ENCODE peak calls at places on chromosome 21, in six cellular contexts. One of them, this sample, is unnamed.

GRCh38 chr21:35509004-35509704 is 460.1 kb upstream of the RUNX1 start:
- DNase-seq in HEK293T: no peak
- DNase-seq in fibroblast of villous mesenchyme: no peak
- DNase-seq in activated CD4-positive, CD25-positive, alpha-beta regulatory T cell treated with anti-CD3 and anti-CD28 coated beads, Interleukin-2, amount 50 U/mL, for 72 hours: no peak
- DNase-seq in psoas muscle: no peak
- DNase-seq in RWPE1: no peak
- DNase-seq in this sample: no peak

GRCh38 chr21:32955307-32955937 is 70.3 kb upstream of the OLIG2 start:
- DNase-seq in HEK293T: no peak
- DNase-seq in fibroblast of villous mesenchyme: no peak
- DNase-seq in activated CD4-positive, CD25-positive, alpha-beta regulatory T cell treated with anti-CD3 and anti-CD28 coated beads, Interleukin-2, amount 50 U/mL, for 72 hours: no peak
- DNase-seq in psoas muscle: no peak
- DNase-seq in RWPE1: no peak
- DNase-seq in this sample: no peak

GRCh38 chr21:45768011-45768740 is 124.7 kb downstream of the PCBP3 start:
- DNase-seq in HEK293T: no peak
- DNase-seq in fibroblast of villous mesenchyme: peak; percentile 23
- DNase-seq in activated CD4-positive, CD25-positive, alpha-beta regulatory T cell treated with anti-CD3 and anti-CD28 coated beads, Interleukin-2, amount 50 U/mL, for 72 hours: no peak
- DNase-seq in psoas muscle: no peak
- DNase-seq in RWPE1: no peak
- DNase-seq in this sample: no peak

GRCh38 chr21:39705849-39706248 is 39.1 kb upstream of the IGSF5 start:
- DNase-seq in HEK293T: no peak
- DNase-seq in fibroblast of villous mesenchyme: peak; percentile 7
- DNase-seq in activated CD4-positive, CD25-positive, alpha-beta regulatory T cell treated with anti-CD3 and anti-CD28 coated beads, Interleukin-2, amount 50 U/mL, for 72 hours: no peak
- DNase-seq in psoas muscle: no peak
- DNase-seq in RWPE1: no peak
- DNase-seq in this sample: no peak

GRCh38 chr21:43892984-43893535 is 28.0 kb downstream of the AGPAT3 start:
- DNase-seq in HEK293T: no peak
- DNase-seq in fibroblast of villous mesenchyme: no peak
- DNase-seq in activated CD4-positive, CD25-positive, alpha-beta regulatory T cell treated with anti-CD3 and anti-CD28 coated beads, Interleukin-2, amount 50 U/mL, for 72 hours: no peak
- DNase-seq in psoas muscle: no peak
- DNase-seq in RWPE1: no peak
- DNase-seq in this sample: no peak

GRCh38 chr21:16082038-16082816 is 352.4 kb downstream of the USP25 start:
- DNase-seq in HEK293T: no peak
- DNase-seq in fibroblast of villous mesenchyme: peak; percentile 42
- DNase-seq in activated CD4-positive, CD25-positive, alpha-beta regulatory T cell treated with anti-CD3 and anti-CD28 coated beads, Interleukin-2, amount 50 U/mL, for 72 hours: no peak
- DNase-seq in psoas muscle: no peak
- DNase-seq in RWPE1: no peak
- DNase-seq in this sample: no peak

GRCh38 chr21:44630440-44630839 is 3.5 kb downstream of the KRTAP10-9 start:
- DNase-seq in HEK293T: no peak
- DNase-seq in fibroblast of villous mesenchyme: no peak
- DNase-seq in activated CD4-positive, CD25-positive, alpha-beta regulatory T cell treated with anti-CD3 and anti-CD28 coated beads, Interleukin-2, amount 50 U/mL, for 72 hours: no peak
- DNase-seq in psoas muscle: no peak
- DNase-seq in RWPE1: no peak
- DNase-seq in this sample: no peak

GRCh38 chr21:42061195-42061865 is 9.8 kb upstream of the UMODL1 start:
- DNase-seq in HEK293T: no peak
- DNase-seq in fibroblast of villous mesenchyme: no peak
- DNase-seq in activated CD4-positive, CD25-positive, alpha-beta regulatory T cell treated with anti-CD3 and anti-CD28 coated beads, Interleukin-2, amount 50 U/mL, for 72 hours: peak; percentile 57
- DNase-seq in psoas muscle: no peak
- DNase-seq in RWPE1: no peak
- DNase-seq in this sample: no peak

GRCh38 chr21:29148535-29148934 is 18.1 kb downstream of the MAP3K7CL start:
- DNase-seq in HEK293T: no peak
- DNase-seq in fibroblast of villous mesenchyme: no peak
- DNase-seq in activated CD4-positive, CD25-positive, alpha-beta regulatory T cell treated with anti-CD3 and anti-CD28 coated beads, Interleukin-2, amount 50 U/mL, for 72 hours: no peak
- DNase-seq in psoas muscle: no peak
- DNase-seq in RWPE1: no peak
- DNase-seq in this sample: no peak

GRCh38 chr21:33268392-33268735 is 2.2 kb downstream of the IL10RB start:
- DNase-seq in HEK293T: no peak
- DNase-seq in fibroblast of villous mesenchyme: no peak
- DNase-seq in activated CD4-positive, CD25-positive, alpha-beta regulatory T cell treated with anti-CD3 and anti-CD28 coated beads, Interleukin-2, amount 50 U/mL, for 72 hours: no peak
- DNase-seq in psoas muscle: no peak
- DNase-seq in RWPE1: no peak
- DNase-seq in this sample: no peak

GRCh38 chr21:41725421-41726021 is 41.3 kb downstream of the RIPK4 start:
- DNase-seq in HEK293T: no peak
- DNase-seq in fibroblast of villous mesenchyme: no peak
- DNase-seq in activated CD4-positive, CD25-positive, alpha-beta regulatory T cell treated with anti-CD3 and anti-CD28 coated beads, Interleukin-2, amount 50 U/mL, for 72 hours: no peak
- DNase-seq in psoas muscle: no peak
- DNase-seq in RWPE1: no peak
- DNase-seq in this sample: no peak

GRCh38 chr21:39587376-39587775 is 25.4 kb upstream of the B3GALT5 start:
- DNase-seq in HEK293T: no peak
- DNase-seq in fibroblast of villous mesenchyme: no peak
- DNase-seq in activated CD4-positive, CD25-positive, alpha-beta regulatory T cell treated with anti-CD3 and anti-CD28 coated beads, Interleukin-2, amount 50 U/mL, for 72 hours: no peak
- DNase-seq in psoas muscle: no peak
- DNase-seq in RWPE1: no peak
- DNase-seq in this sample: no peak

GRCh38 chr21:25424674-25425073 is 182.6 kb downstream of the MRPL39 start:
- DNase-seq in HEK293T: no peak
- DNase-seq in fibroblast of villous mesenchyme: no peak
- DNase-seq in activated CD4-positive, CD25-positive, alpha-beta regulatory T cell treated with anti-CD3 and anti-CD28 coated beads, Interleukin-2, amount 50 U/mL, for 72 hours: no peak
- DNase-seq in psoas muscle: no peak
- DNase-seq in RWPE1: no peak
- DNase-seq in this sample: no peak

GRCh38 chr21:25903599-25903998 is 168.8 kb downstream of the GABPA start:
- DNase-seq in HEK293T: no peak
- DNase-seq in fibroblast of villous mesenchyme: no peak
- DNase-seq in activated CD4-positive, CD25-positive, alpha-beta regulatory T cell treated with anti-CD3 and anti-CD28 coated beads, Interleukin-2, amount 50 U/mL, for 72 hours: no peak
- DNase-seq in psoas muscle: no peak
- DNase-seq in RWPE1: no peak
- DNase-seq in this sample: no peak

GRCh38 chr21:45580181-45580575 is 37.9 kb upstream of the SLC19A1 start:
- DNase-seq in HEK293T: no peak
- DNase-seq in fibroblast of villous mesenchyme: no peak
- DNase-seq in activated CD4-positive, CD25-positive, alpha-beta regulatory T cell treated with anti-CD3 and anti-CD28 coated beads, Interleukin-2, amount 50 U/mL, for 72 hours: no peak
- DNase-seq in psoas muscle: no peak
- DNase-seq in RWPE1: no peak
- DNase-seq in this sample: no peak

GRCh38 chr21:28294046-28294445 is 698.6 kb downstream of the LTN1 start:
- DNase-seq in HEK293T: no peak
- DNase-seq in fibroblast of villous mesenchyme: peak; percentile 88
- DNase-seq in activated CD4-positive, CD25-positive, alpha-beta regulatory T cell treated with anti-CD3 and anti-CD28 coated beads, Interleukin-2, amount 50 U/mL, for 72 hours: no peak
- DNase-seq in psoas muscle: no peak
- DNase-seq in RWPE1: peak; percentile 2
- DNase-seq in this sample: no peak

GRCh38 chr21:34834307-34834706 is 165.5 kb downstream of the CLIC6 start:
- DNase-seq in HEK293T: no peak
- DNase-seq in fibroblast of villous mesenchyme: no peak
- DNase-seq in activated CD4-positive, CD25-positive, alpha-beta regulatory T cell treated with anti-CD3 and anti-CD28 coated beads, Interleukin-2, amount 50 U/mL, for 72 hours: no peak
- DNase-seq in psoas muscle: no peak
- DNase-seq in RWPE1: no peak
- DNase-seq in this sample: no peak

GRCh38 chr21:33839167-33839716 is 76.4 kb downstream of the ATP5PO start:
- DNase-seq in HEK293T: no peak
- DNase-seq in fibroblast of villous mesenchyme: no peak
- DNase-seq in activated CD4-positive, CD25-positive, alpha-beta regulatory T cell treated with anti-CD3 and anti-CD28 coated beads, Interleukin-2, amount 50 U/mL, for 72 hours: no peak
- DNase-seq in psoas muscle: no peak
- DNase-seq in RWPE1: no peak
- DNase-seq in this sample: no peak

GRCh38 chr21:19853709-19854575 is 1144.3 kb upstream of the NCAM2 start:
- DNase-seq in HEK293T: peak; percentile 10
- DNase-seq in fibroblast of villous mesenchyme: no peak
- DNase-seq in activated CD4-positive, CD25-positive, alpha-beta regulatory T cell treated with anti-CD3 and anti-CD28 coated beads, Interleukin-2, amount 50 U/mL, for 72 hours: no peak
- DNase-seq in psoas muscle: no peak
- DNase-seq in RWPE1: no peak
- DNase-seq in this sample: peak; percentile 14

GRCh38 chr21:46663754-46664153 is 28.3 kb downstream of the PRMT2 start:
- DNase-seq in HEK293T: no peak
- DNase-seq in fibroblast of villous mesenchyme: no peak
- DNase-seq in activated CD4-positive, CD25-positive, alpha-beta regulatory T cell treated with anti-CD3 and anti-CD28 coated beads, Interleukin-2, amount 50 U/mL, for 72 hours: no peak
- DNase-seq in psoas muscle: no peak
- DNase-seq in RWPE1: peak; percentile 49
- DNase-seq in this sample: no peak

GRCh38 chr21:42845296-42845965 is 33.9 kb downstream of the WDR4 start:
- DNase-seq in HEK293T: no peak
- DNase-seq in fibroblast of villous mesenchyme: no peak
- DNase-seq in activated CD4-positive, CD25-positive, alpha-beta regulatory T cell treated with anti-CD3 and anti-CD28 coated beads, Interleukin-2, amount 50 U/mL, for 72 hours: peak; percentile 14
- DNase-seq in psoas muscle: no peak
- DNase-seq in RWPE1: no peak
- DNase-seq in this sample: no peak

This sample was measured in HuH-7.